ENCODE peak calls at places on chromosome 12, in seven cellular contexts. One of them, this sample, is unnamed.

GRCh38 chr12:108449478-108449877 is 65.6 kb upstream of the FICD start:
- DNase-seq in uterus: no peak
- DNase-seq in type B pancreatic cell: no peak
- DNase-seq in AG04449: no peak
- DNase-seq in HL-60: no peak
- DNase-seq in HFF-Myc: no peak
- DNase-seq in left lung: no peak
- DNase-seq in this sample: no peak

GRCh38 chr12:124621296-124621660 is 53.9 kb upstream of the NCOR2 start:
- DNase-seq in HL-60: no peak
- DNase-seq in left lung: peak
- DNase-seq in type B pancreatic cell: no peak
- DNase-seq in AG04449: no peak
- DNase-seq in HFF-Myc: no peak
- DNase-seq in uterus: peak
- DNase-seq in this sample: no peak

GRCh38 chr12:110917467-110917866 is 2.9 kb downstream of the MYL2 start:
- DNase-seq in uterus: no peak
- DNase-seq in type B pancreatic cell: no peak
- DNase-seq in AG04449: no peak
- DNase-seq in HFF-Myc: no peak
- DNase-seq in HL-60: no peak
- DNase-seq in left lung: no peak
- DNase-seq in this sample: peak

GRCh38 chr12:50110127-50110761 is 1.8 kb upstream of the COX14 start:
- DNase-seq in HL-60: peak
- DNase-seq in type B pancreatic cell: no peak
- DNase-seq in left lung: peak
- DNase-seq in uterus: no peak
- DNase-seq in AG04449: no peak
- DNase-seq in HFF-Myc: peak
- DNase-seq in this sample: no peak

GRCh38 chr12:79547044-79547734 is 143.6 kb downstream of the PAWR start:
- DNase-seq in type B pancreatic cell: no peak
- DNase-seq in HFF-Myc: no peak
- DNase-seq in AG04449: peak
- DNase-seq in uterus: no peak
- DNase-seq in left lung: no peak
- DNase-seq in HL-60: no peak
- DNase-seq in this sample: peak

GRCh38 chr12:93990832-93991748 is 157.3 kb upstream of the PLXNC1 start:
- DNase-seq in uterus: no peak
- DNase-seq in HL-60: no peak
- DNase-seq in HFF-Myc: no peak
- DNase-seq in AG04449: no peak
- DNase-seq in type B pancreatic cell: no peak
- DNase-seq in left lung: no peak
- DNase-seq in this sample: no peak

GRCh38 chr12:49944718-49945117 is 5.8 kb upstream of the AQP2 start:
- DNase-seq in type B pancreatic cell: no peak
- DNase-seq in AG04449: no peak
- DNase-seq in HL-60: no peak
- DNase-seq in HFF-Myc: no peak
- DNase-seq in uterus: no peak
- DNase-seq in left lung: no peak
- DNase-seq in this sample: no peak

GRCh38 chr12:113548467-113548866 is 76.8 kb upstream of the LHX5 start:
- DNase-seq in HFF-Myc: no peak
- DNase-seq in left lung: no peak
- DNase-seq in HL-60: no peak
- DNase-seq in uterus: no peak
- DNase-seq in type B pancreatic cell: no peak
- DNase-seq in AG04449: no peak
- DNase-seq in this sample: no peak

GRCh38 chr12:89783321-89784060 is 74.9 kb upstream of the ATP2B1 start:
- DNase-seq in left lung: no peak
- DNase-seq in HL-60: no peak
- DNase-seq in uterus: no peak
- DNase-seq in type B pancreatic cell: no peak
- DNase-seq in AG04449: no peak
- DNase-seq in HFF-Myc: no peak
- DNase-seq in this sample: no peak

GRCh38 chr12:20097561-20097960 is 270.8 kb upstream of the PDE3A start:
- DNase-seq in AG04449: peak
- DNase-seq in type B pancreatic cell: no peak
- DNase-seq in HFF-Myc: no peak
- DNase-seq in HL-60: no peak
- DNase-seq in uterus: no peak
- DNase-seq in left lung: no peak
- DNase-seq in this sample: no peak

GRCh38 chr12:89225401-89225800 is 126.9 kb downstream of the DUSP6 start:
- DNase-seq in uterus: peak
- DNase-seq in HFF-Myc: peak
- DNase-seq in type B pancreatic cell: no peak
- DNase-seq in AG04449: no peak
- DNase-seq in left lung: peak
- DNase-seq in HL-60: no peak
- DNase-seq in this sample: peak

GRCh38 chr12:130715150-130715995 is 726 bp downstream of the RIMBP2 start:
- DNase-seq in HFF-Myc: no peak
- DNase-seq in left lung: no peak
- DNase-seq in AG04449: no peak
- DNase-seq in HL-60: no peak
- DNase-seq in uterus: no peak
- DNase-seq in type B pancreatic cell: peak
- DNase-seq in this sample: no peak

GRCh38 chr12:108563135-108563803 is 873 bp downstream of the ISCU start:
- DNase-seq in uterus: peak
- DNase-seq in left lung: peak
- DNase-seq in AG04449: no peak
- DNase-seq in type B pancreatic cell: peak
- DNase-seq in HFF-Myc: peak
- DNase-seq in HL-60: peak
- DNase-seq in this sample: no peak

GRCh38 chr12:51450816-51451215 is 26.2 kb downstream of the SLC4A8 start:
- DNase-seq in HL-60: no peak
- DNase-seq in HFF-Myc: no peak
- DNase-seq in type B pancreatic cell: no peak
- DNase-seq in uterus: no peak
- DNase-seq in left lung: no peak
- DNase-seq in AG04449: no peak
- DNase-seq in this sample: no peak

GRCh38 chr12:31519525-31519924 is 71.4 kb downstream of the DENND5B start:
- DNase-seq in HFF-Myc: no peak
- DNase-seq in uterus: no peak
- DNase-seq in type B pancreatic cell: no peak
- DNase-seq in HL-60: no peak
- DNase-seq in AG04449: no peak
- DNase-seq in left lung: no peak
- DNase-seq in this sample: no peak

GRCh38 chr12:21614510-21614909 is 9.9 kb upstream of the GYS2 start:
- DNase-seq in HFF-Myc: no peak
- DNase-seq in type B pancreatic cell: no peak
- DNase-seq in AG04449: no peak
- DNase-seq in left lung: no peak
- DNase-seq in uterus: no peak
- DNase-seq in HL-60: no peak
- DNase-seq in this sample: no peak

GRCh38 chr12:124352839-124353238 is 57.9 kb downstream of the RFLNA start:
- DNase-seq in AG04449: no peak
- DNase-seq in uterus: peak
- DNase-seq in type B pancreatic cell: no peak
- DNase-seq in left lung: peak
- DNase-seq in HFF-Myc: peak
- DNase-seq in HL-60: peak
- DNase-seq in this sample: no peak

GRCh38 chr12:52740591-52740990 is 36.6 kb downstream of the KRT76 start:
- DNase-seq in HFF-Myc: no peak
- DNase-seq in HL-60: no peak
- DNase-seq in uterus: no peak
- DNase-seq in AG04449: no peak
- DNase-seq in type B pancreatic cell: no peak
- DNase-seq in left lung: no peak
- DNase-seq in this sample: no peak

GRCh38 chr12:43917896-43918295 is 82.0 kb downstream of the TMEM117 start:
- DNase-seq in left lung: no peak
- DNase-seq in HFF-Myc: no peak
- DNase-seq in AG04449: no peak
- DNase-seq in uterus: no peak
- DNase-seq in HL-60: no peak
- DNase-seq in type B pancreatic cell: no peak
- DNase-seq in this sample: no peak

GRCh38 chr12:91133871-91134270 is 22.6 kb upstream of the LUM start:
- DNase-seq in left lung: no peak
- DNase-seq in AG04449: peak
- DNase-seq in HL-60: no peak
- DNase-seq in type B pancreatic cell: no peak
- DNase-seq in uterus: no peak
- DNase-seq in HFF-Myc: no peak
- DNase-seq in this sample: no peak

GRCh38 chr12:94875525-94875924 is 128.0 kb downstream of the NDUFA12 start:
- DNase-seq in left lung: no peak
- DNase-seq in type B pancreatic cell: no peak
- DNase-seq in HL-60: no peak
- DNase-seq in AG04449: no peak
- DNase-seq in uterus: no peak
- DNase-seq in HFF-Myc: peak
- DNase-seq in this sample: peak

GRCh38 chr12:93375906-93376305 is 1.8 kb upstream of the NUDT4 start:
- DNase-seq in uterus: no peak
- DNase-seq in AG04449: no peak
- DNase-seq in HFF-Myc: no peak
- DNase-seq in HL-60: no peak
- DNase-seq in left lung: no peak
- DNase-seq in type B pancreatic cell: no peak
- DNase-seq in this sample: no peak

GRCh38 chr12:43696154-43696553 is 62.4 kb downstream of the PUS7L start:
- DNase-seq in AG04449: no peak
- DNase-seq in HFF-Myc: no peak
- DNase-seq in type B pancreatic cell: no peak
- DNase-seq in left lung: no peak
- DNase-seq in uterus: no peak
- DNase-seq in HL-60: no peak
- DNase-seq in this sample: no peak

GRCh38 chr12:115312901-115313300 is 628.9 kb upstream of the TBX3 start:
- DNase-seq in AG04449: no peak
- DNase-seq in HL-60: no peak
- DNase-seq in HFF-Myc: no peak
- DNase-seq in type B pancreatic cell: no peak
- DNase-seq in uterus: no peak
- DNase-seq in left lung: no peak
- DNase-seq in this sample: no peak

GRCh38 chr12:131808744-131809371 is 19.3 kb upstream of the MMP17 start:
- DNase-seq in type B pancreatic cell: no peak
- DNase-seq in HFF-Myc: no peak
- DNase-seq in HL-60: no peak
- DNase-seq in left lung: no peak
- DNase-seq in AG04449: no peak
- DNase-seq in uterus: no peak
- DNase-seq in this sample: no peak

GRCh38 chr12:41264281-41264680 is 76.2 kb downstream of the PDZRN4 start:
- DNase-seq in HL-60: no peak
- DNase-seq in AG04449: no peak
- DNase-seq in uterus: no peak
- DNase-seq in type B pancreatic cell: no peak
- DNase-seq in left lung: no peak
- DNase-seq in HFF-Myc: no peak
- DNase-seq in this sample: no peak

GRCh38 chr12:66674495-66675122 is 4.3 kb downstream of the GRIP1 start:
- DNase-seq in type B pancreatic cell: no peak
- DNase-seq in left lung: no peak
- DNase-seq in uterus: no peak
- DNase-seq in HL-60: no peak
- DNase-seq in HFF-Myc: no peak
- DNase-seq in AG04449: no peak
- DNase-seq in this sample: no peak

GRCh38 chr12:103382736-103383346 is 112.9 kb downstream of the C12orf42 start:
- DNase-seq in left lung: no peak
- DNase-seq in HL-60: no peak
- DNase-seq in type B pancreatic cell: no peak
- DNase-seq in uterus: no peak
- DNase-seq in HFF-Myc: no peak
- DNase-seq in AG04449: no peak
- DNase-seq in this sample: no peak
- TF ChIP-seq CTCF in left lung: no peak
- TF ChIP-seq CTCF in HL-60: no peak
- TF ChIP-seq CTCF in type B pancreatic cell: no peak
- TF ChIP-seq CTCF in uterus: no peak
- TF ChIP-seq CTCF in HFF-Myc: no peak
- TF ChIP-seq CTCF in AG04449: no peak
- TF ChIP-seq CTCF in this sample: no peak

GRCh38 chr12:116697305-116698130 is 40.4 kb downstream of the SPRING1 start:
- DNase-seq in HFF-Myc: no peak
- DNase-seq in uterus: no peak
- DNase-seq in HL-60: no peak
- DNase-seq in type B pancreatic cell: peak
- DNase-seq in AG04449: no peak
- DNase-seq in left lung: no peak
- DNase-seq in this sample: no peak
- TF ChIP-seq CTCF in HFF-Myc: peak
- TF ChIP-seq CTCF in uterus: no peak
- TF ChIP-seq CTCF in HL-60: no peak
- TF ChIP-seq CTCF in type B pancreatic cell: peak
- TF ChIP-seq CTCF in AG04449: peak
- TF ChIP-seq CTCF in left lung: no peak
- TF ChIP-seq CTCF in this sample: peak

GRCh38 chr12:14167005-14167628 is 185.7 kb upstream of the GRIN2B start:
- DNase-seq in HL-60: peak
- DNase-seq in left lung: no peak
- DNase-seq in uterus: peak
- DNase-seq in HFF-Myc: peak
- DNase-seq in AG04449: no peak
- DNase-seq in type B pancreatic cell: no peak
- DNase-seq in this sample: no peak
- TF ChIP-seq CTCF in HL-60: peak
- TF ChIP-seq CTCF in left lung: peak
- TF ChIP-seq CTCF in uterus: peak
- TF ChIP-seq CTCF in HFF-Myc: peak
- TF ChIP-seq CTCF in AG04449: peak
- TF ChIP-seq CTCF in type B pancreatic cell: peak
- TF ChIP-seq CTCF in this sample: peak

DNA sequence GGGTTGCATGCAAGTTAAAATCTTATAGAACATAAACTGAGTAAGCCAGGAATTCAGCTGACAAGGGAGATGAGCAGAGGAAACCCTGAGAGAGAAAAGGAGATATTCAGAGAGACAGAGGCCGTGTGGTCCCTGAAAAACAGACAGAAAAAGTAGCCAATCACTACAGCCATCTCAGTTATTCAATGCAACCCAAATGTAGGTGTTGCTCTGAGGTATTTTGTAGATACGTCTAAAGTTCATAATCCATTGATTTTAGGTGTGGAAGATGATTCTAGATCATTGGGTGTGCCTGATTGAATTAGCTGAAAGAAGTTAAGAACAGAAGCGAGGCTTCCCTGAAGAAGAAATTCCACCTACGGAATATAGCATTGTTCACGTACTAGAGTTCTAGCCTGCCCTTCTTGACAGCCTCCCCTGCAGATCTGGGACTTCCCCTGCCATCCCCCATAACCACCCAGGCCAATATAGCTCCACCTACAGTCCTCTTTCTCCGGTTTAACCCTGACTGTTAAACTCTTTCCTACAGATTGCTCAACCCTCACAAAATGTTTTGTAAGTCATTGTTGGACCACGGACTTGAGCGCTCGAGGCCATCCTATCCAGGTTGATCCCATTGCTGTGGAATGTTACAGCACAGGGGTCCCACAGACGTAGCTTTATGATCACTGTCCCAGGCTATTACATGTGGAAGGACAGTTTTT is 21.7 kb downstream of the AICDA start:
- DNase-seq in left lung: no peak
- DNase-seq in uterus: no peak
- DNase-seq in HL-60: peak
- DNase-seq in type B pancreatic cell: no peak
- DNase-seq in HFF-Myc: no peak
- DNase-seq in AG04449: no peak
- DNase-seq in this sample: no peak
- TF ChIP-seq CTCF in left lung: no peak
- TF ChIP-seq CTCF in uterus: no peak
- TF ChIP-seq CTCF in HL-60: peak
- TF ChIP-seq CTCF in type B pancreatic cell: no peak
- TF ChIP-seq CTCF in HFF-Myc: no peak
- TF ChIP-seq CTCF in AG04449: no peak
- TF ChIP-seq CTCF in this sample: peak

This sample was measured in epithelial cell of proximal tubule.